ENCODE peak calls at places on chromosomes 7 and 10, in seven cellular contexts. One of them, this sample, is unnamed.

GRCh38 chr7:117036836-117037235 is 83.5 kb downstream of the ST7 start:
- DNase-seq in activated naive CD4-positive, alpha-beta T cell treated with anti-CD3 and anti-CD28 coated beads, Interleukin-2, amount 50 U/mL, for 16 hours: no peak
- DNase-seq in occipital lobe: no peak
- DNase-seq in endothelial cell of umbilical vein: no peak
- DNase-seq in amniotic stem cell: no peak
- DNase-seq in EH: no peak
- DNase-seq in A549: no peak
- DNase-seq in this sample: no peak

GRCh38 chr10:917416-917720 is 14.1 kb downstream of the LARP4B start:
- DNase-seq in activated naive CD4-positive, alpha-beta T cell treated with anti-CD3 and anti-CD28 coated beads, Interleukin-2, amount 50 U/mL, for 16 hours: no peak
- DNase-seq in occipital lobe: no peak
- DNase-seq in endothelial cell of umbilical vein: no peak
- DNase-seq in amniotic stem cell: no peak
- DNase-seq in EH: no peak
- DNase-seq in A549: no peak
- DNase-seq in this sample: no peak

GRCh38 chr7:42227931-42228591 is 8.9 kb downstream of the GLI3 start:
- DNase-seq in activated naive CD4-positive, alpha-beta T cell treated with anti-CD3 and anti-CD28 coated beads, Interleukin-2, amount 50 U/mL, for 16 hours: no peak
- DNase-seq in occipital lobe: no peak
- DNase-seq in endothelial cell of umbilical vein: peak
- DNase-seq in amniotic stem cell: no peak
- DNase-seq in EH: no peak
- DNase-seq in A549: no peak
- DNase-seq in this sample: no peak

GRCh38 chr10:12191715-12192114 is 4.0 kb downstream of the NUDT5 start:
- DNase-seq in activated naive CD4-positive, alpha-beta T cell treated with anti-CD3 and anti-CD28 coated beads, Interleukin-2, amount 50 U/mL, for 16 hours: no peak
- DNase-seq in occipital lobe: no peak
- DNase-seq in endothelial cell of umbilical vein: peak
- DNase-seq in amniotic stem cell: no peak
- DNase-seq in EH: no peak
- DNase-seq in A549: no peak
- DNase-seq in this sample: no peak

GRCh38 chr7:3805151-3805550 is 504.1 kb downstream of the SDK1 start:
- DNase-seq in activated naive CD4-positive, alpha-beta T cell treated with anti-CD3 and anti-CD28 coated beads, Interleukin-2, amount 50 U/mL, for 16 hours: no peak
- DNase-seq in occipital lobe: no peak
- DNase-seq in endothelial cell of umbilical vein: peak
- DNase-seq in amniotic stem cell: no peak
- DNase-seq in EH: no peak
- DNase-seq in A549: no peak
- DNase-seq in this sample: no peak

GRCh38 chr10:110083884-110084283 is 76.1 kb downstream of the ADD3 start:
- DNase-seq in activated naive CD4-positive, alpha-beta T cell treated with anti-CD3 and anti-CD28 coated beads, Interleukin-2, amount 50 U/mL, for 16 hours: no peak
- DNase-seq in occipital lobe: no peak
- DNase-seq in endothelial cell of umbilical vein: peak
- DNase-seq in amniotic stem cell: peak
- DNase-seq in EH: peak
- DNase-seq in A549: no peak
- DNase-seq in this sample: no peak

GRCh38 chr10:62050941-62051433 is 149.5 kb downstream of the ARID5B start:
- DNase-seq in activated naive CD4-positive, alpha-beta T cell treated with anti-CD3 and anti-CD28 coated beads, Interleukin-2, amount 50 U/mL, for 16 hours: peak
- DNase-seq in occipital lobe: peak
- DNase-seq in endothelial cell of umbilical vein: peak
- DNase-seq in amniotic stem cell: peak
- DNase-seq in EH: peak
- DNase-seq in A549: peak
- DNase-seq in this sample: no peak

GRCh38 chr10:49550563-49550962 is 11.6 kb upstream of the ERCC6 start:
- DNase-seq in activated naive CD4-positive, alpha-beta T cell treated with anti-CD3 and anti-CD28 coated beads, Interleukin-2, amount 50 U/mL, for 16 hours: no peak
- DNase-seq in occipital lobe: no peak
- DNase-seq in endothelial cell of umbilical vein: peak
- DNase-seq in amniotic stem cell: no peak
- DNase-seq in EH: peak
- DNase-seq in A549: no peak
- DNase-seq in this sample: no peak

GRCh38 chr7:1645071-1646015 is 24.7 kb upstream of the ELFN1 start:
- DNase-seq in activated naive CD4-positive, alpha-beta T cell treated with anti-CD3 and anti-CD28 coated beads, Interleukin-2, amount 50 U/mL, for 16 hours: no peak
- DNase-seq in occipital lobe: no peak
- DNase-seq in endothelial cell of umbilical vein: no peak
- DNase-seq in amniotic stem cell: no peak
- DNase-seq in EH: no peak
- DNase-seq in A549: no peak
- DNase-seq in this sample: peak

GRCh38 chr7:154898973-154899855 is 103.7 kb downstream of the PAXIP1 start:
- DNase-seq in activated naive CD4-positive, alpha-beta T cell treated with anti-CD3 and anti-CD28 coated beads, Interleukin-2, amount 50 U/mL, for 16 hours: no peak
- DNase-seq in occipital lobe: no peak
- DNase-seq in endothelial cell of umbilical vein: no peak
- DNase-seq in amniotic stem cell: no peak
- DNase-seq in EH: no peak
- DNase-seq in A549: no peak
- DNase-seq in this sample: no peak

GRCh38 chr10:101512741-101513140 is 75.3 kb downstream of the POLL start:
- DNase-seq in activated naive CD4-positive, alpha-beta T cell treated with anti-CD3 and anti-CD28 coated beads, Interleukin-2, amount 50 U/mL, for 16 hours: no peak
- DNase-seq in occipital lobe: no peak
- DNase-seq in endothelial cell of umbilical vein: no peak
- DNase-seq in amniotic stem cell: no peak
- DNase-seq in EH: peak
- DNase-seq in A549: no peak
- DNase-seq in this sample: no peak

GRCh38 chr7:124698964-124699363 is 66.6 kb downstream of the GPR37 start:
- DNase-seq in activated naive CD4-positive, alpha-beta T cell treated with anti-CD3 and anti-CD28 coated beads, Interleukin-2, amount 50 U/mL, for 16 hours: no peak
- DNase-seq in occipital lobe: no peak
- DNase-seq in endothelial cell of umbilical vein: no peak
- DNase-seq in amniotic stem cell: no peak
- DNase-seq in EH: no peak
- DNase-seq in A549: no peak
- DNase-seq in this sample: no peak